ENCODE peak calls at places on chromosomes 5 and 9, in eight cellular contexts. Z, I, J, X, H, D, Y and S are unnamed samples.
A peak's percentile ranks its signal among the peaks of the same experiment; 100 is the strongest.

GRCh38 chr5:15502208-15502607 is 2.2 kb downstream of the FBXL7 start:
- DNase-seq in I (no peak), Z (no peak), Y (no peak), X (no peak), J (peak; percentile 20), D (no peak), H (no peak), S (no peak)

GRCh38 chr9:134010774-134011173 is 14.5 kb upstream of the BRD3OS start:
- DNase-seq in Y (no peak), D (no peak), X (no peak), H (no peak), J (no peak), I (no peak), Z (no peak), S (no peak)

GRCh38 chr5:168920019-168920813 is 341.0 kb upstream of the PANK3 start:
- DNase-seq in D (no peak), I (no peak), H (no peak), Y (no peak), X (no peak), Z (peak; percentile 29), J (no peak), S (no peak)

GRCh38 chr9:134889386-134890214 is 9.0 kb downstream of the FCN2 start:
- DNase-seq in X (no peak), J (no peak), I (no peak), Y (no peak), H (peak; percentile 28), Z (no peak), D (no peak), S (no peak)

GRCh38 chr9:23382418-23382817 is 443.6 kb downstream of the ELAVL2 start:
- DNase-seq in Z (peak; percentile 33), H (no peak), I (no peak), X (no peak), J (no peak), D (no peak), Y (no peak), S (no peak)

GRCh38 chr9:114098660-114099522 is at the start of gene KIF12:
- DNase-seq in Z (peak; percentile 94), Y (peak; percentile 27), D (no peak), I (no peak), H (peak; percentile 66), X (no peak), J (no peak), S (no peak)

GRCh38 chr5:77871016-77871415 is 94.9 kb upstream of the TBCA start:
- DNase-seq in I (no peak), Y (no peak), D (no peak), H (no peak), X (no peak), J (no peak), Z (no peak), S (no peak)

GRCh38 chr5:59123595-59124561 is 541.0 kb downstream of the RAB3C start:
- DNase-seq in H (no peak), Y (peak; percentile 19), J (no peak), X (no peak), Z (no peak), I (no peak), D (no peak), S (no peak)

GRCh38 chr5:143322178-143322577 is 81.3 kb downstream of the NR3C1 start:
- DNase-seq in Z (no peak), Y (no peak), I (no peak), D (no peak), H (no peak), J (no peak), X (no peak), S (no peak)

GRCh38 chr9:124273428-124274153 is 15.8 kb downstream of the NEK6 start:
- DNase-seq in I (no peak), Z (no peak), X (no peak), J (no peak), D (no peak), H (no peak), Y (no peak), S (no peak)

GRCh38 chr9:129126789-129127618 is 15.8 kb downstream of the PTPA start:
- DNase-seq in J (no peak), X (no peak), Z (peak; percentile 77), Y (no peak), D (no peak), I (no peak), H (no peak), S (no peak)

GRCh38 chr5:77851229-77852067 is 75.3 kb upstream of the TBCA start:
- DNase-seq in X (no peak), I (no peak), Z (peak; percentile 72), Y (peak; percentile 8), J (no peak), H (peak; percentile 61), D (no peak), S (no peak)

GRCh38 chr5:154384480-154385235 is 61.1 kb upstream of the SAP30L start:
- DNase-seq in Y (no peak), I (no peak), X (no peak), J (no peak), D (no peak), Z (no peak), H (no peak), S (no peak)

GRCh38 chr9:137156567-137157375 is 13.1 kb downstream of the LRRC26 start:
- DNase-seq in Y (peak; percentile 68), Z (peak; percentile 89), I (peak; percentile 43), D (peak; percentile 28), H (peak; percentile 90), X (no peak), J (no peak), S (no peak)

GRCh38 chr5:116938488-116938887 is 363.9 kb upstream of the SEMA6A start:
- DNase-seq in H (no peak), Z (peak; percentile 76), I (no peak), X (no peak), D (peak; percentile 3), J (no peak), Y (no peak), S (no peak)

GRCh38 chr9:1009101-1009707 is 32.7 kb downstream of the DMRT3 start:
- DNase-seq in D (peak; percentile 40), X (peak; percentile 57), H (peak; percentile 92), Y (peak; percentile 85), J (no peak), Z (peak; percentile 84), I (peak; percentile 64), S (peak; percentile 89)

GRCh38 chr5:133289686-133290367 is 238.0 kb downstream of the HSPA4 start:
- DNase-seq in J (no peak), Z (no peak), X (no peak), Y (no peak), H (no peak), I (no peak), D (no peak), S (no peak)

GRCh38 chr9:4923580-4924544 is 61.2 kb upstream of the JAK2 start:
- DNase-seq in D (no peak), I (no peak), J (no peak), Y (no peak), Z (peak; percentile 35), X (no peak), H (no peak), S (no peak)

GRCh38 chr5:51386916-51387853 is 3.9 kb downstream of the ISL1 start:
- DNase-seq in D (no peak), Y (no peak), X (no peak), I (no peak), Z (peak; percentile 73), J (no peak), H (no peak), S (no peak)

GRCh38 chr5:108818613-108819272 is 71.0 kb downstream of the FER start:
- DNase-seq in H (no peak), Y (no peak), I (no peak), Z (no peak), J (no peak), X (no peak), D (no peak), S (no peak)

GRCh38 chr5:94395468-94395867 is 222.9 kb downstream of the KIAA0825 start:
- DNase-seq in H (no peak), Z (no peak), Y (no peak), D (no peak), X (no peak), I (no peak), J (no peak), S (no peak)

GRCh38 chr5:143782588-143783386 is 29.2 kb upstream of the HMHB1 start:
- DNase-seq in X (no peak), D (no peak), J (peak; percentile 3), Y (no peak), H (no peak), I (no peak), Z (peak; percentile 81), S (no peak)

GRCh38 chr5:150112211-150113046 is 26.1 kb upstream of the CSF1R start:
- DNase-seq in D (no peak), H (no peak), I (no peak), X (peak; percentile 50), J (no peak), Z (no peak), Y (no peak), S (no peak)

GRCh38 chr9:23644326-23644725 is 181.7 kb downstream of the ELAVL2 start:
- DNase-seq in D (no peak), Z (no peak), X (no peak), J (no peak), H (no peak), Y (no peak), I (no peak), S (peak; percentile 11)

GRCh38 chr5:115600771-115601170 is 1.5 kb downstream of the TICAM2 start:
- DNase-seq in Z (no peak), X (no peak), J (no peak), D (no peak), I (no peak), Y (no peak), H (no peak), S (no peak)

GRCh38 chr9:94656190-94656589 is 16.9 kb upstream of the FBP1 start:
- DNase-seq in Z (peak; percentile 24), Y (peak; percentile 44), X (no peak), J (no peak), H (peak; percentile 59), D (no peak), I (no peak), S (no peak)

GRCh38 chr5:53749611-53750010 is 189.2 kb downstream of the NDUFS4 start:
- DNase-seq in Y (no peak), I (no peak), H (no peak), Z (no peak), D (no peak), X (peak; percentile 35), J (no peak), S (no peak)